ENCODE peak calls at places on chromosomes 11 and 22, in ten cellular contexts. H, L, Q, W, S, O, X, K, M and A are unnamed samples.
A peak's percentile ranks its signal among the peaks of the same experiment; 100 is the strongest.

GRCh38 chr22:49632199-49633009 is 195.3 kb downstream of the BRD1 start:
- DNase-seq in M (no peak), S (peak; percentile 33), L (peak; percentile 83), O (no peak), Q (peak; percentile 73), H (peak; percentile 3), W (no peak), K (no peak), X (peak; percentile 2), A (no peak)

GRCh38 chr22:29306830-29307657 is 594 bp downstream of the GAS2L1 start:
- DNase-seq in W (no peak), M (no peak), H (peak; percentile 87), X (no peak), L (peak; percentile 92), O (peak; percentile 15), K (no peak), S (peak; percentile 55), Q (peak; percentile 80), A (peak; percentile 44)

GRCh38 chr11:9687736-9688494 is 24.0 kb downstream of the SWAP70 start:
- DNase-seq in H (peak; percentile 51), S (peak; percentile 10), X (no peak), W (no peak), K (no peak), L (peak; percentile 58), O (no peak), Q (no peak), M (no peak), A (no peak)

GRCh38 chr11:12802418-12803085 is 128.3 kb downstream of the TEAD1 start:
- DNase-seq in M (peak; percentile 54), X (peak; percentile 99), K (no peak), O (no peak), S (peak; percentile 79), Q (peak; percentile 95), W (no peak), L (no peak), H (peak; percentile 89), A (peak; percentile 22)

GRCh38 chr11:69541501-69542313 is 60.2 kb downstream of the LINC01488 start:
- DNase-seq in L (peak; percentile 29), S (no peak), W (no peak), K (no peak), O (no peak), X (peak; percentile 94), Q (peak; percentile 18), H (peak; percentile 44), M (no peak), A (no peak)

GRCh38 chr11:12626616-12627015 is 47.6 kb upstream of the TEAD1 start:
- DNase-seq in K (no peak), Q (no peak), X (no peak), H (peak; percentile 19), O (no peak), M (no peak), S (no peak), W (no peak), L (no peak), A (no peak)

GRCh38 chr11:27423125-27423524 is 49.5 kb downstream of the LGR4 start:
- DNase-seq in O (no peak), M (no peak), Q (no peak), H (peak; percentile 52), S (peak; percentile 17), L (no peak), K (no peak), W (no peak), X (peak; percentile 61), A (no peak)

GRCh38 chr11:43788394-43788793 is 92.2 kb upstream of the ALKBH3 start:
- DNase-seq in S (no peak), H (no peak), O (no peak), M (no peak), Q (no peak), K (no peak), X (no peak), W (no peak), L (no peak), A (peak; percentile 57)

GRCh38 chr11:123357990-123358827 is 71.9 kb upstream of the GRAMD1B start:
- DNase-seq in O (no peak), W (peak; percentile 70), X (no peak), M (no peak), K (peak; percentile 12), S (no peak), H (peak; percentile 17), L (peak; percentile 60), Q (peak; percentile 38), A (no peak)

GRCh38 chr11:16771350-16772140 is 33.1 kb downstream of the C11orf58 start:
- DNase-seq in K (no peak), X (no peak), O (no peak), H (no peak), W (no peak), M (no peak), L (no peak), Q (no peak), S (no peak), A (no peak)

GRCh38 chr11:23079382-23079813 is 219.1 kb upstream of the CCDC179 start:
- DNase-seq in S (peak; percentile 16), M (peak; percentile 32), L (no peak), X (no peak), O (no peak), H (peak; percentile 64), Q (peak; percentile 36), K (no peak), W (no peak), A (no peak)

GRCh38 chr11:117443269-117444186 is 115.9 kb downstream of the CEP164 start:
- DNase-seq in O (no peak), W (no peak), X (no peak), L (peak; percentile 78), M (no peak), K (no peak), H (peak; percentile 58), S (peak; percentile 26), Q (peak; percentile 55), A (no peak)

GRCh38 chr11:72826191-72826941 is 12.2 kb downstream of the ATG16L2 start:
- DNase-seq in W (no peak), S (no peak), L (no peak), K (no peak), H (no peak), X (no peak), M (no peak), O (no peak), Q (no peak), A (no peak)

GRCh38 chr11:1401656-1402221 is 12.0 kb downstream of the BRSK2 start:
- DNase-seq in H (peak; percentile 50), O (no peak), M (peak; percentile 9), Q (peak; percentile 63), S (peak; percentile 34), X (no peak), L (peak; percentile 89), W (no peak), K (no peak), A (peak; percentile 31)

GRCh38 chr11:6315811-6316425 is 4.4 kb downstream of the CAVIN3 start:
- DNase-seq in W (peak; percentile 34), L (peak; percentile 80), H (peak; percentile 77), X (no peak), S (peak; percentile 57), Q (peak; percentile 64), K (no peak), O (no peak), M (no peak), A (peak; percentile 3)

GRCh38 chr11:128627666-128628342 is 40.4 kb upstream of the ETS1 start:
- DNase-seq in L (no peak), K (no peak), W (peak; percentile 62), X (no peak), M (no peak), Q (no peak), S (no peak), O (no peak), H (no peak), A (no peak)

GRCh38 chr22:49093192-49093880 is 734.3 kb downstream of the BRD1 start:
- DNase-seq in O (no peak), Q (no peak), W (no peak), H (no peak), L (no peak), M (no peak), S (no peak), X (no peak), K (no peak), A (no peak)

GRCh38 chr11:2893021-2893528 is 7.5 kb upstream of the CDKN1C start:
- DNase-seq in X (no peak), H (no peak), W (no peak), L (no peak), O (no peak), Q (no peak), K (no peak), M (no peak), S (no peak), A (peak; percentile 23)

GRCh38 chr22:30801695-30802094 is 107.0 kb downstream of the OSBP2 start:
- DNase-seq in L (no peak), M (no peak), S (no peak), O (no peak), K (no peak), W (no peak), X (no peak), H (no peak), Q (no peak), A (no peak)

GRCh38 chr11:64401775-64402174 is 42.8 kb downstream of the RPS6KA4 start:
- DNase-seq in W (no peak), K (no peak), S (no peak), L (no peak), X (no peak), M (no peak), H (no peak), Q (no peak), O (no peak), A (no peak)

GRCh38 chr22:42613869-42614268 is 814 bp downstream of the POLDIP3 start:
- DNase-seq in W (peak; percentile 22), H (peak; percentile 51), L (no peak), Q (peak; percentile 13), M (no peak), S (no peak), X (no peak), K (no peak), O (no peak), A (no peak)

GRCh38 chr11:99589771-99590170 is 569.0 kb downstream of the CNTN5 start:
- DNase-seq in H (peak; percentile 42), Q (peak; percentile 46), X (no peak), S (no peak), L (no peak), K (no peak), M (no peak), W (no peak), O (no peak), A (no peak)

GRCh38 chr11:121814962-121815361 is 301.1 kb downstream of the BLID start:
- DNase-seq in S (no peak), Q (peak; percentile 96), W (no peak), O (no peak), L (no peak), H (peak; percentile 36), M (no peak), X (no peak), K (no peak), A (no peak)

GRCh38 chr11:19076744-19077589 is 16.4 kb upstream of the MRGPRX2 start:
- DNase-seq in K (peak; percentile 42), S (peak; percentile 48), M (no peak), L (peak; percentile 62), H (peak; percentile 62), X (no peak), O (peak; percentile 17), Q (peak; percentile 75), W (peak; percentile 36), A (peak; percentile 21)

GRCh38 chr22:36377022-36377631 is 10.6 kb downstream of the MYH9 start:
- DNase-seq in M (no peak), S (no peak), K (no peak), H (no peak), Q (no peak), W (peak; percentile 87), X (no peak), L (no peak), O (no peak), A (peak; percentile 93)

GRCh38 chr11:92269021-92269420 is 44.4 kb downstream of the FAT3 start:
- DNase-seq in S (peak; percentile 7), H (peak; percentile 54), Q (peak; percentile 81), O (no peak), K (no peak), X (peak; percentile 92), M (peak; percentile 26), W (no peak), L (peak; percentile 30), A (no peak)

GRCh38 chr11:20541503-20541902 is 57.9 kb upstream of the SLC6A5 start:
- DNase-seq in K (no peak), L (no peak), O (no peak), W (no peak), Q (no peak), M (no peak), S (no peak), H (no peak), X (no peak), A (no peak)

GRCh38 chr11:72591785-72592490 is 82.3 kb downstream of the PDE2A start:
- DNase-seq in K (no peak), Q (no peak), L (no peak), O (peak; percentile 37), X (no peak), M (no peak), W (peak; percentile 85), S (no peak), H (no peak), A (peak; percentile 87)